ENCODE peak calls at places on chromosome 13, in eight cellular contexts. M is caudate nucleus; Y is heart right ventricle; S is cardiac muscle cell; N is HEK293T; F is stimulated activated CD4-positive, alpha-beta T cell treated with anti-CD3 and anti-CD28 coated beads, Interleukin-4, amount 100 ng/mL, for 1 hour; B is cardiac fibroblast; D is HFFc6. T is an unnamed sample.
A peak's percentile ranks its signal among the peaks of the same experiment; 100 is the strongest.

GRCh38 chr13:95536629-95537241 is 15.8 kb upstream of the CLDN10 start:
- DNase-seq in M (no peak), Y (no peak), S (peak; percentile 43), N (no peak), F (no peak), B (peak; percentile 60), D (peak; percentile 2), T (peak; percentile 35)

GRCh38 chr13:109331898-109332297 is 454.5 kb downstream of the IRS2 start:
- DNase-seq in M (no peak), Y (no peak), S (no peak), N (no peak), F (no peak), B (peak; percentile 67), D (peak; percentile 85), T (peak; percentile 36)

GRCh38 chr13:109868583-109869311 is 82.4 kb upstream of the IRS2 start:
- DNase-seq in M (no peak), Y (no peak), S (no peak), N (no peak), F (no peak), B (peak; percentile 52), D (no peak), T (peak; percentile 54)

GRCh38 chr13:40916207-40916998 is 102.7 kb downstream of the ELF1 start:
- DNase-seq in M (no peak), Y (no peak), S (no peak), N (no peak), F (no peak), B (peak; percentile 64), D (peak; percentile 55), T (no peak)

GRCh38 chr13:76049397-76049746 is 413.2 kb downstream of the LMO7 start:
- DNase-seq in M (no peak), Y (no peak), S (no peak), N (no peak), F (no peak), B (no peak), D (no peak), T (no peak)

GRCh38 chr13:94928127-94928526 is 215.8 kb upstream of the SOX21 start:
- DNase-seq in M (no peak), Y (no peak), S (no peak), N (no peak), F (no peak), B (no peak), D (no peak), T (no peak)

GRCh38 chr13:84130739-84131138 is 248.5 kb upstream of the SLITRK1 start:
- DNase-seq in M (no peak), Y (no peak), S (no peak), N (no peak), F (no peak), B (no peak), D (peak; percentile 31), T (no peak)

GRCh38 chr13:73551736-73552135 is 492.9 kb downstream of the KLF5 start:
- DNase-seq in M (no peak), Y (no peak), S (no peak), N (no peak), F (no peak), B (no peak), D (no peak), T (no peak)

GRCh38 chr13:97256343-97256783 is 34.2 kb downstream of the MBNL2 start:
- DNase-seq in M (no peak), Y (no peak), S (no peak), N (no peak), F (no peak), B (peak; percentile 91), D (peak; percentile 95), T (peak; percentile 97)

GRCh38 chr13:57286511-57287098 is 119.6 kb downstream of the PRR20E start:
- DNase-seq in M (no peak), Y (peak; percentile 8), S (no peak), N (no peak), F (no peak), B (no peak), D (no peak), T (no peak)

GRCh38 chr13:105343134-105343806 is 1192.2 kb downstream of the EFNB2 start:
- DNase-seq in M (no peak), Y (no peak), S (no peak), N (no peak), F (no peak), B (no peak), D (no peak), T (peak; percentile 62)

GRCh38 chr13:99339736-99340392 is 32.7 kb upstream of the GPR183 start:
- DNase-seq in M (no peak), Y (no peak), S (no peak), N (no peak), F (no peak), B (peak; percentile 64), D (peak; percentile 27), T (no peak)

GRCh38 chr13:110912651-110913051 is 2.2 kb downstream of the ANKRD10 start:
- DNase-seq in M (no peak), Y (no peak), S (peak; percentile 39), N (no peak), F (no peak), B (peak; percentile 89), D (peak; percentile 33), T (peak; percentile 69)

GRCh38 chr13:101917833-101918755 is 465.6 kb downstream of the ITGBL1 start:
- DNase-seq in M (no peak), Y (no peak), S (no peak), N (no peak), F (no peak), B (no peak), D (no peak), T (no peak)

GRCh38 chr13:32894589-32895001 is 121.6 kb upstream of the KL start:
- DNase-seq in M (no peak), Y (no peak), S (no peak), N (no peak), F (no peak), B (peak; percentile 86), D (no peak), T (peak; percentile 85)

GRCh38 chr13:44149821-44150220 is 223.8 kb upstream of the SERP2 start:
- DNase-seq in M (no peak), Y (no peak), S (no peak), N (no peak), F (no peak), B (no peak), D (no peak), T (no peak)

GRCh38 chr13:39144941-39145533 is 106.8 kb downstream of the NHLRC3 start:
- DNase-seq in M (peak; percentile 7), Y (peak; percentile 15), S (peak; percentile 56), N (peak; percentile 68), F (peak; percentile 20), B (peak; percentile 84), D (peak; percentile 28), T (peak; percentile 45)

GRCh38 chr13:95641961-95642621 is 2.4 kb downstream of the DZIP1 start:
- DNase-seq in M (no peak), Y (peak; percentile 54), S (peak; percentile 32), N (no peak), F (no peak), B (peak; percentile 62), D (peak; percentile 13), T (no peak)